ENCODE peak calls at places on chromosomes 5 and 9, in seven cellular contexts. R, Y, J, H, S, D and V are unnamed samples.
A peak's percentile ranks its signal among the peaks of the same experiment; 100 is the strongest.

GRCh38 chr5:78295035-78295961 is 800 bp upstream of the AP3B1 start:
- DNase-seq in R (peak; percentile 25), Y (peak; percentile 11), J (no peak), H (no peak), S (peak; percentile 49), D (peak; percentile 39), V (no peak)

GRCh38 chr5:54520940-54521339 is 3.4 kb downstream of the SNX18 start:
- DNase-seq in R (peak; percentile 40), Y (no peak), J (no peak), H (no peak), S (no peak), D (no peak), V (no peak)

GRCh38 chr5:164600166-164600715 is 1094.8 kb downstream of the MAT2B start:
- DNase-seq in R (peak; percentile 23), Y (no peak), J (peak; percentile 19), H (peak; percentile 18), S (no peak), D (no peak), V (no peak)

GRCh38 chr5:140295414-140295813 is 7.5 kb downstream of the PFDN1 start:
- DNase-seq in R (peak; percentile 98), Y (no peak), J (peak; percentile 95), H (peak; percentile 53), S (no peak), D (peak; percentile 67), V (no peak)

GRCh38 chr9:122991370-122991830 is 42.1 kb upstream of the GPR21 start:
- DNase-seq in R (peak; percentile 92), Y (no peak), J (peak; percentile 92), H (peak; percentile 55), S (no peak), D (peak; percentile 25), V (no peak)

GRCh38 chr5:77133061-77133758 is 46.1 kb upstream of the ZBED3 start:
- DNase-seq in R (peak; percentile 99), Y (no peak), J (peak; percentile 94), H (peak; percentile 81), S (peak; percentile 70), D (peak; percentile 45), V (peak; percentile 81)

GRCh38 chr5:20360243-20360642 is 372.2 kb upstream of the CDH18 start:
- DNase-seq in R (no peak), Y (no peak), J (no peak), H (no peak), S (no peak), D (no peak), V (no peak)

GRCh38 chr5:29960323-29960722 is 1233.2 kb upstream of the CDH6 start:
- DNase-seq in R (no peak), Y (no peak), J (no peak), H (no peak), S (no peak), D (no peak), V (no peak)

GRCh38 chr5:51381801-51382507 is 1.3 kb upstream of the ISL1 start:
- DNase-seq in R (no peak), Y (no peak), J (no peak), H (no peak), S (no peak), D (no peak), V (no peak)

GRCh38 chr5:83031391-83031790 is 45.8 kb downstream of the TMEM167A start:
- DNase-seq in R (peak; percentile 45), Y (no peak), J (no peak), H (no peak), S (no peak), D (no peak), V (no peak)

GRCh38 chr5:151717390-151717789 is 30.7 kb upstream of the SPARC start:
- DNase-seq in R (no peak), Y (no peak), J (no peak), H (no peak), S (no peak), D (no peak), V (no peak)

GRCh38 chr5:112917453-112918005 is 4.5 kb downstream of the REEP5 start:
- DNase-seq in R (peak; percentile 17), Y (no peak), J (no peak), H (no peak), S (no peak), D (peak; percentile 28), V (no peak)

GRCh38 chr5:151293624-151294023 is 9.9 kb downstream of the SLC36A3 start:
- DNase-seq in R (no peak), Y (no peak), J (no peak), H (no peak), S (no peak), D (no peak), V (no peak)

GRCh38 chr9:127131871-127132270 is 9.4 kb upstream of the ANGPTL2 start:
- DNase-seq in R (peak; percentile 88), Y (no peak), J (peak; percentile 65), H (peak; percentile 54), S (no peak), D (no peak), V (no peak)

GRCh38 chr5:6193315-6193714 is 185.0 kb downstream of the MED10 start:
- DNase-seq in R (no peak), Y (no peak), J (no peak), H (no peak), S (no peak), D (no peak), V (no peak)

GRCh38 chr9:129930743-129931142 is 95.5 kb downstream of the USP20 start:
- DNase-seq in R (no peak), Y (no peak), J (peak; percentile 47), H (no peak), S (no peak), D (no peak), V (no peak)

GRCh38 chr5:67030289-67031069 is 166.1 kb downstream of the CD180 start:
- DNase-seq in R (peak; percentile 41), Y (no peak), J (peak; percentile 67), H (no peak), S (no peak), D (no peak), V (no peak)

GRCh38 chr9:79116064-79116463 is 455.7 kb upstream of the TLE4 start:
- DNase-seq in R (no peak), Y (no peak), J (no peak), H (no peak), S (no peak), D (no peak), V (no peak)

GRCh38 chr5:143014017-143014651 is 244.0 kb downstream of the ARHGAP26 start:
- DNase-seq in R (peak; percentile 66), Y (no peak), J (no peak), H (peak; percentile 25), S (peak; percentile 44), D (no peak), V (no peak)

GRCh38 chr5:126808619-126809018 is 31.7 kb downstream of the LMNB1 start:
- DNase-seq in R (peak; percentile 22), Y (no peak), J (peak; percentile 65), H (peak; percentile 20), S (no peak), D (peak; percentile 15), V (no peak)

GRCh38 chr9:72718503-72718902 is 197.1 kb downstream of the TMC1 start:
- DNase-seq in R (no peak), Y (no peak), J (no peak), H (no peak), S (no peak), D (no peak), V (no peak)

GRCh38 chr9:121538221-121538620 is 38.6 kb upstream of the GGTA1 start:
- DNase-seq in R (no peak), Y (no peak), J (no peak), H (no peak), S (no peak), D (peak; percentile 23), V (no peak)

GRCh38 chr5:146426853-146427618 is 20.1 kb upstream of the TCERG1 start:
- DNase-seq in R (peak; percentile 34), Y (no peak), J (peak; percentile 66), H (peak; percentile 54), S (no peak), D (peak; percentile 39), V (no peak)

GRCh38 chr9:84271004-84271886 is 69.3 kb downstream of the SLC28A3 start:
- DNase-seq in R (peak; percentile 64), Y (no peak), J (peak; percentile 79), H (no peak), S (peak; percentile 45), D (no peak), V (peak; percentile 65)

GRCh38 chr9:91857831-91858669 is 92.0 kb downstream of the ROR2 start:
- DNase-seq in R (no peak), Y (no peak), J (no peak), H (no peak), S (no peak), D (no peak), V (no peak)

GRCh38 chr5:89929834-89930233 is 479.7 kb downstream of the CETN3 start:
- DNase-seq in R (peak; percentile 13), Y (no peak), J (peak; percentile 29), H (no peak), S (no peak), D (no peak), V (no peak)

GRCh38 chr5:958701-959571 is 49.7 kb upstream of the NKD2 start:
- DNase-seq in R (peak; percentile 73), Y (no peak), J (peak; percentile 87), H (no peak), S (peak; percentile 34), D (peak; percentile 75), V (no peak)

GRCh38 chr9:77514886-77515711 is 133.0 kb downstream of the GNA14 start:
- DNase-seq in R (peak; percentile 91), Y (no peak), J (peak; percentile 80), H (peak; percentile 50), S (no peak), D (peak; percentile 6), V (no peak)

GRCh38 chr5:8057764-8058163 is 188.8 kb downstream of the MTRR start:
- DNase-seq in R (peak; percentile 23), Y (no peak), J (peak; percentile 33), H (no peak), S (no peak), D (no peak), V (no peak)

GRCh38 chr9:133957328-133957727 is 34.8 kb downstream of the VAV2 start:
- DNase-seq in R (no peak), Y (no peak), J (no peak), H (no peak), S (no peak), D (no peak), V (no peak)

GRCh38 chr5:72522607-72523006 is 15.4 kb upstream of the ZNF366 start:
- DNase-seq in R (no peak), Y (no peak), J (no peak), H (no peak), S (no peak), D (no peak), V (no peak)

GRCh38 chr5:94508421-94509148 is 109.8 kb downstream of the KIAA0825 start:
- DNase-seq in R (no peak), Y (no peak), J (no peak), H (no peak), S (no peak), D (no peak), V (no peak)

GRCh38 chr5:2848634-2849033 is 97.2 kb upstream of the IRX2 start:
- DNase-seq in R (no peak), Y (no peak), J (no peak), H (no peak), S (no peak), D (no peak), V (no peak)

GRCh38 chr5:173429489-173430150 is 101.4 kb upstream of the STC2 start:
- DNase-seq in R (peak; percentile 64), Y (no peak), J (no peak), H (no peak), S (no peak), D (no peak), V (no peak)

GRCh38 chr5:165242701-165243100 is 1737.3 kb downstream of the MAT2B start:
- DNase-seq in R (peak; percentile 70), Y (no peak), J (no peak), H (no peak), S (no peak), D (no peak), V (no peak)

GRCh38 chr9:706606-707451 is 134.7 kb upstream of the DMRT1 start:
- DNase-seq in R (peak; percentile 79), Y (peak; percentile 2), J (peak; percentile 82), H (no peak), S (peak; percentile 83), D (peak; percentile 85), V (no peak)

GRCh38 chr9:1890806-1891205 is 124.3 kb upstream of the SMARCA2 start:
- DNase-seq in R (peak; percentile 26), Y (no peak), J (no peak), H (no peak), S (no peak), D (no peak), V (no peak)

GRCh38 chr9:137509198-137509597 is 41.0 kb downstream of the PNPLA7 start:
- DNase-seq in R (no peak), Y (no peak), J (no peak), H (no peak), S (no peak), D (no peak), V (no peak)